ENCODE peak calls at places on chromosomes 7 and 10, in ten cellular contexts. Q is HepG2, W is endothelial cell of umbilical vein, Y is A549, U is GM12891, K is adrenal gland, Z is tibial nerve, L is sigmoid colon, T is H54, A is suprapubic skin. X is an unnamed sample.

GRCh38 chr10:132277311-132277741 is 30.4 kb downstream of the STK32C start:
- DNase-seq in T (no peak), Q (no peak), W (no peak), A (no peak), Y (no peak), Z (no peak), U (no peak), K (no peak), L (no peak), X (no peak)

GRCh38 chr10:34364253-34365037 is 450.7 kb downstream of the PARD3 start:
- DNase-seq in Q (peak; percentile 9), Y (peak; percentile 44), U (no peak), Z (no peak), W (no peak), L (no peak), K (peak; percentile 65), A (no peak), T (no peak), X (no peak)

GRCh38 chr10:119020627-119020946 is 8.9 kb upstream of the NANOS1 start:
- DNase-seq in Q (no peak), K (peak; percentile 72), U (no peak), Y (no peak), T (peak; percentile 49), L (peak; percentile 30), A (no peak), Z (no peak), W (no peak), X (peak; percentile 13)

GRCh38 chr7:154306036-154306435 is 253.8 kb downstream of the DPP6 start:
- DNase-seq in Y (no peak), Q (no peak), W (no peak), L (no peak), T (no peak), A (no peak), U (no peak), K (no peak), Z (no peak), X (no peak)

GRCh38 chr10:129365767-129366400 is 101.2 kb upstream of the MGMT start:
- DNase-seq in K (no peak), L (no peak), W (no peak), Q (no peak), T (no peak), A (no peak), Z (no peak), Y (no peak), U (no peak), X (peak; percentile 38)

GRCh38 chr7:100090527-100091410 is 2.0 kb downstream of the COPS6 start:
- DNase-seq in Z (no peak), K (no peak), T (no peak), A (no peak), Q (no peak), L (no peak), Y (no peak), U (no peak), W (no peak), X (no peak)

GRCh38 chr7:38232475-38233366 is 40.7 kb downstream of the TARP start:
- DNase-seq in Q (no peak), U (no peak), L (no peak), Y (no peak), T (no peak), W (no peak), A (no peak), Z (no peak), K (no peak), X (no peak)

GRCh38 chr10:109974509-109975191 is 33.1 kb upstream of the ADD3 start:
- DNase-seq in L (no peak), Z (no peak), K (peak; percentile 27), Q (peak; percentile 93), Y (no peak), U (no peak), W (no peak), A (no peak), T (no peak), X (no peak)

GRCh38 chr7:2472744-2473143 is 3.5 kb downstream of the GRIFIN start:
- DNase-seq in L (no peak), Q (no peak), Y (no peak), U (no peak), T (no peak), Z (no peak), W (no peak), K (no peak), A (no peak), X (no peak)

GRCh38 chr10:26436848-26437247 is 1.3 kb upstream of the APBB1IP start:
- DNase-seq in L (no peak), K (no peak), Z (no peak), Q (no peak), A (no peak), T (no peak), U (no peak), W (no peak), Y (no peak), X (no peak)
- TF ChIP-seq POLR2A in L (no peak), K (no peak), Z (no peak), Q (no peak), A (no peak), T (no peak), U (no peak), W (no peak), Y (no peak), X (no peak)

GRCh38 chr10:26859241-26860025 is 1.3 kb downstream of the ABI1 start:
- DNase-seq in Y (no peak), A (no peak), U (no peak), Z (no peak), W (peak; percentile 24), Q (peak; percentile 22), K (no peak), L (no peak), T (no peak), X (peak; percentile 75)

GRCh38 chr10:26861326-26861998 is 704 bp upstream of the ABI1 start:
- DNase-seq in K (no peak), A (no peak), Y (no peak), W (no peak), U (no peak), Q (no peak), Z (no peak), L (no peak), T (no peak), X (no peak)

GRCh38 chr10:26858707-26859034 is 2.1 kb downstream of the ABI1 start:
- DNase-seq in Y (no peak), A (no peak), T (no peak), Z (no peak), K (no peak), L (no peak), U (no peak), Q (no peak), W (no peak), X (peak; percentile 53)

GRCh38 chr10:26860542-26861325 is at the start of gene ABI1:
- DNase-seq in K (peak; percentile 98), U (peak; percentile 76), A (peak; percentile 99), W (peak; percentile 100), T (peak; percentile 77), Y (peak; percentile 77), Q (peak; percentile 98), Z (peak; percentile 94), L (peak; percentile 99), X (peak; percentile 98)

DNA sequence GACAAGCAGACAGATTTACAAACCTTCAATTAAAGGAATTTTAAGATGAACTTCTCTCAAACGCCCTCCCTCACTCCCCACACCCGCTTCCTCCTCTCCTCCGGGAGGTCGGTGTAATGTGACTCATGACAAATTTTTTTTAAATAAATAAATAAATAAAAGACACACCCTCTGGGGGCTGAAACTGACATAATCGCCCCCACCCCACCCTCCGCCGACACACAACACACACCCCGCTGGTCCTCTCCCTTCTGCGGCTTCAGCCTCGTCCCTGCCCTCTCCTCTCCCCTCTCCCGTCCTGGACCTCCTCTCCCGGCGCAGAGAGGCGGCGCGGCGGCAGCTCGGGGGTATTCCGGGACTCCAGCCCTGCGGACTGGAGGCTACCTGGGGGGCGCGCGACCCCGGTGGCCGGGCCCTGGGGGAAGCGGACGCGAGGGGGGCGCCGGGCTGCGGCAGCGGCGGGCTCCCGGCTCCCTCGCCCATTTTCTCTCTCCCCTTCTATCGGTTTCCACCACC is 674 bp downstream of the ABI1 start:
- DNase-seq in A (peak; percentile 89), L (peak; percentile 81), K (peak; percentile 71), Y (peak; percentile 33), Q (peak; percentile 30), W (peak; percentile 71), U (no peak), Z (peak; percentile 42), T (peak; percentile 46), X (peak; percentile 82)
- TF ChIP-seq POLR2A in A (no peak), L (no peak), K (no peak), Y (no peak), Q (no peak), W (no peak), U (no peak), Z (peak; percentile 1), T (no peak), X (no peak)

DNA sequence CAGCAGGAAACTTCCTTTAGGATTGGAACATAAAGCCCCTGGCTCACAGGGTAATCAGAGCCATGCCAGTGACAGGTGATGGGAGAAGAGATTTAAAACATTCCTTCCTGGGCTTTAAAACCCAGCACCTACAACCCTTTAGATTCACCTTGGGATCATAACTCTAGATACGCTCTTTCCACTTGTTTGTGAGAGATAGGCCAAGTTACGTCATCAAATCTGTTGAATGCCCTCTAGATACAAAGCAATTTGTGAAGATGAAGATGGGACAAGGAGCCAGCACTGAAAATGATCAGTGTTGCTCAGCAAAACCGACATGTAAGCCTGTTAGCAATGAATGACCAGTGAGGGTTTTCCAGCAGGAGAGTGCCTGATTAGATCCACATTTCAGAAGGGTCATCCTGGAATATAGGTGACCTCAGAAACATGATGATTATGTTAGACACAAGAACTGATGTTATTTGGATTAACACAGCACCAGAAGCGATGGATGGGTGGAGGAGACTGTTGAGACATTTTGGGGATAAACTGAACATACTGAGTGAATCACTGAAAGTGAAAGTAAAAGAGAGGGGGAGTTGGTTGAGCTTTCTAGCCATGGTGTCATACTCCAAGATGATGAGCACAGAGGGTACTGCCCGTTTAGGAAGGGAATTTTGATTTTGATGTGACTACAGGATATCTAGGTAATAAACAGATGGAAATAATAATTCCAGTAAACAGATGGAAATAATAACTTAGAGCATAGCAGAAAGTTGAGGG is 248.2 kb upstream of the NPY start:
- DNase-seq in T (no peak), A (no peak), Y (no peak), U (no peak), Z (no peak), W (no peak), L (no peak), Q (no peak), K (no peak), X (no peak)
- TF ChIP-seq POLR2A in T (no peak), A (no peak), Y (no peak), U (no peak), Z (no peak), W (no peak), L (no peak), Q (no peak), K (no peak), X (no peak)

DNA sequence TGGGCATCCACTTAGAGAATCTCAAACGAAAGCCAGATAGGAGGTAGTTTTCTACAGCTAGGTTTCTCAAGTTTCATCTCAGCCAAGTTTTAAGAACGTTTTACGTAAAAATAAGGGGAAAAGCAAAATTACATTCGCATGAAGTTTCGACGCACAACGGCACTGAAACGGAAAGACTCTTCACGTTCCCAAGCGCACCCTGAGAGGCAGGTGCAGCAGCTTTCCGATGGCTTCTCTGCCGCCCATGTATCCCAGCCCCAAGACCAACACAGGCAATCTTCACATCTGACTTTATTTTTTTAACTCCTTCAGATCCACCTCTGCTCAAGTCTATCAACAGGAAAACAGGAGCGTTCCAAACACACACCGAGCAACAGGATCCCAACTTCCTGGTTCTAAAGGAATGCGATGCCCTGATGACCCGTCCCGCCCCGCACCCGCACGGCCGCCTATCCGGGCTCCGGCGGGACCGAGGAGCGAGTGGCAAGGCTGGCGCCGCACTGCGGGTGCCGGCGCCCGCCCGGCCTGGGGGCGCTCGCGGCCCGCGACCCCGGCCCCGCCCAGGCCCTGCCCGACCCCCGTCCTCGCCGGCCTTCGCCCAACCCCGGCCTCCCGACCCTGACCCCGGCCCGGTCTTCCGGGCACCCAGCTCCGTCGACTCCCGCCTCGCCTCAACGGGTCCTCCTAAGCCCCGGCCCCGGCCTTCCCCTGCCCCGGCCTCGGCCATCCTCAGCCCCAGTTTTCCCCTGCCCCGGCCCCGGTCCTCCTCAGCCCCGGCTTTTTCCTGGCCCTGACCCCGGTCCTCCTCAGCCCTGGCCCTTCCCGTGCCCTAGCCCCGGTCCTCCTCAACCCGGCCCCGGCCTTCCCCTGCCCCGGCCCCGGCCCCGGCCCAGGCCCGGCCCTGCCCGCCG is 835 bp downstream of the LARP4B start:
- DNase-seq in A (peak; percentile 74), T (peak; percentile 38), L (peak; percentile 71), W (peak; percentile 54), Y (peak; percentile 50), Z (no peak), K (peak; percentile 69), Q (peak; percentile 42), U (no peak), X (peak; percentile 74)
- TF ChIP-seq POLR2A in A (peak; percentile 37), T (no peak), L (no peak), W (no peak), Y (no peak), Z (no peak), K (no peak), Q (no peak), U (no peak), X (no peak)